ENCODE peak calls at places on chromosomes 11 and 22, in ten cellular contexts. W, Q, E, M, X, D, Y, B, K and L are unnamed samples.

GRCh38 chr11:129373489-129373953 is 2.1 kb upstream of the BARX2 start:
- DNase-seq in W (no peak), Q (peak; percentile 20), E (no peak), M (no peak), X (no peak), D (no peak), Y (no peak), B (no peak), K (no peak), L (no peak)

GRCh38 chr11:108223449-108224149 is 732 bp downstream of the ATM start:
- DNase-seq in W (no peak), Q (peak; percentile 50), E (no peak), M (no peak), X (no peak), D (no peak), Y (peak; percentile 5), B (no peak), K (no peak), L (no peak)

GRCh38 chr22:41739576-41739975 is 40.3 kb downstream of the MEI1 start:
- DNase-seq in W (no peak), Q (no peak), E (no peak), M (no peak), X (no peak), D (no peak), Y (no peak), B (no peak), K (no peak), L (no peak)

GRCh38 chr11:45884596-45885185 is 760 bp upstream of the MAPK8IP1 start:
- DNase-seq in W (no peak), Q (no peak), E (no peak), M (no peak), X (no peak), D (no peak), Y (no peak), B (no peak), K (no peak), L (no peak)

GRCh38 chr11:72294566-72295395 is 50.8 kb upstream of the PHOX2A start:
- DNase-seq in W (no peak), Q (no peak), E (no peak), M (no peak), X (no peak), D (no peak), Y (no peak), B (no peak), K (no peak), L (no peak)

GRCh38 chr11:126585388-126586302 is 230.2 kb downstream of the ST3GAL4 start:
- DNase-seq in W (peak; percentile 68), Q (peak; percentile 92), E (no peak), M (peak; percentile 78), X (peak; percentile 77), D (peak; percentile 99), Y (peak; percentile 84), B (peak; percentile 66), K (no peak), L (peak; percentile 70)

GRCh38 chr11:81644239-81644840 is 1089.3 kb downstream of the FAM181B start:
- DNase-seq in W (no peak), Q (peak; percentile 26), E (no peak), M (no peak), X (no peak), D (peak; percentile 2), Y (peak; percentile 65), B (no peak), K (no peak), L (peak; percentile 77)

GRCh38 chr22:41070665-41071331 is 21.6 kb upstream of the EP300 start:
- DNase-seq in W (no peak), Q (no peak), E (no peak), M (no peak), X (no peak), D (no peak), Y (no peak), B (no peak), K (no peak), L (no peak)

GRCh38 chr11:114011443-114011842 is 36.5 kb downstream of the HTR3A start:
- DNase-seq in W (no peak), Q (no peak), E (no peak), M (no peak), X (no peak), D (no peak), Y (no peak), B (no peak), K (no peak), L (no peak)

GRCh38 chr22:49052560-49052959 is 775.1 kb downstream of the BRD1 start:
- DNase-seq in W (no peak), Q (no peak), E (no peak), M (no peak), X (no peak), D (no peak), Y (no peak), B (no peak), K (no peak), L (no peak)

GRCh38 chr11:43130616-43131015 is 181.2 kb upstream of the API5 start:
- DNase-seq in W (no peak), Q (no peak), E (no peak), M (no peak), X (no peak), D (no peak), Y (no peak), B (no peak), K (peak; percentile 22), L (peak; percentile 38)

GRCh38 chr11:62669420-62670161 is 1.9 kb upstream of the UQCC3 start:
- DNase-seq in W (no peak), Q (no peak), E (no peak), M (no peak), X (no peak), D (no peak), Y (no peak), B (peak; percentile 14), K (no peak), L (no peak)

GRCh38 chr11:123454060-123454651 is 24.1 kb downstream of the GRAMD1B start:
- DNase-seq in W (no peak), Q (peak; percentile 27), E (peak; percentile 70), M (no peak), X (no peak), D (peak; percentile 92), Y (peak; percentile 70), B (no peak), K (no peak), L (no peak)

GRCh38 chr11:36000616-36001190 is 56.8 kb downstream of the LDLRAD3 start:
- DNase-seq in W (no peak), Q (no peak), E (no peak), M (no peak), X (no peak), D (peak; percentile 65), Y (no peak), B (no peak), K (no peak), L (no peak)

GRCh38 chr11:37370817-37371216 is 772.8 kb upstream of the RAG2 start:
- DNase-seq in W (no peak), Q (no peak), E (no peak), M (no peak), X (no peak), D (no peak), Y (no peak), B (no peak), K (no peak), L (no peak)

GRCh38 chr11:115456019-115456418 is 48.2 kb downstream of the CADM1 start:
- DNase-seq in W (no peak), Q (no peak), E (no peak), M (no peak), X (no peak), D (no peak), Y (no peak), B (no peak), K (no peak), L (no peak)

GRCh38 chr22:50719814-50720300 is 18.1 kb upstream of the ACR start:
- DNase-seq in W (no peak), Q (no peak), E (no peak), M (no peak), X (no peak), D (no peak), Y (no peak), B (no peak), K (no peak), L (no peak)

GRCh38 chr22:24175160-24175808 is 6.0 kb upstream of the SUSD2 start:
- DNase-seq in W (peak; percentile 93), Q (peak; percentile 72), E (peak; percentile 75), M (peak; percentile 93), X (peak; percentile 88), D (no peak), Y (peak; percentile 45), B (peak; percentile 92), K (peak; percentile 36), L (no peak)

GRCh38 chr11:111764621-111765020 is 1.6 kb downstream of the PPP2R1B start:
- DNase-seq in W (no peak), Q (peak; percentile 18), E (no peak), M (no peak), X (no peak), D (no peak), Y (no peak), B (no peak), K (no peak), L (no peak)

GRCh38 chr22:48941903-48942625 is 885.6 kb downstream of the BRD1 start:
- DNase-seq in W (peak; percentile 23), Q (no peak), E (no peak), M (peak; percentile 36), X (no peak), D (no peak), Y (no peak), B (no peak), K (no peak), L (no peak)

GRCh38 chr11:9001736-9002135 is 2.1 kb downstream of the NRIP3 start:
- DNase-seq in W (no peak), Q (peak; percentile 86), E (peak; percentile 42), M (no peak), X (no peak), D (no peak), Y (peak; percentile 86), B (no peak), K (no peak), L (no peak)

GRCh38 chr11:96015911-96016565 is 92.1 kb upstream of the MTMR2 start:
- DNase-seq in W (no peak), Q (no peak), E (peak; percentile 21), M (no peak), X (no peak), D (no peak), Y (no peak), B (no peak), K (no peak), L (no peak)

GRCh38 chr11:77009533-77010160 is 24.6 kb upstream of the B3GNT6 start:
- DNase-seq in W (no peak), Q (no peak), E (no peak), M (no peak), X (no peak), D (no peak), Y (no peak), B (no peak), K (no peak), L (no peak)

GRCh38 chr11:114368918-114369680 is 31.2 kb downstream of the C11orf71 start:
- DNase-seq in W (no peak), Q (no peak), E (no peak), M (no peak), X (no peak), D (no peak), Y (no peak), B (no peak), K (no peak), L (no peak)

GRCh38 chr11:61023086-61024035 is 51.9 kb downstream of the CD6 start:
- DNase-seq in W (no peak), Q (no peak), E (peak; percentile 76), M (no peak), X (no peak), D (peak; percentile 28), Y (no peak), B (no peak), K (no peak), L (peak; percentile 68)

GRCh38 chr11:469684-470667 is 19.9 kb downstream of the PTDSS2 start:
- DNase-seq in W (peak; percentile 76), Q (peak; percentile 86), E (no peak), M (no peak), X (peak; percentile 63), D (peak; percentile 24), Y (peak; percentile 73), B (peak; percentile 69), K (peak; percentile 48), L (no peak)

GRCh38 chr11:100472727-100473389 is 214.2 kb upstream of the ARHGAP42 start:
- DNase-seq in W (no peak), Q (no peak), E (no peak), M (no peak), X (no peak), D (no peak), Y (no peak), B (no peak), K (no peak), L (no peak)

GRCh38 chr11:29452131-29452530 is 564.7 kb downstream of the KCNA4 start:
- DNase-seq in W (no peak), Q (peak; percentile 70), E (no peak), M (no peak), X (no peak), D (no peak), Y (peak; percentile 55), B (no peak), K (no peak), L (no peak)